ENCODE peak calls at places on chromosomes 7 and 10, in six cellular contexts. H, X, F, E, L and U are unnamed samples.

GRCh38 chr7:99693427-99694200 is 13.8 kb upstream of the CYP3A5 start:
- DNase-seq in H (no peak), X (no peak), F (no peak), E (no peak), L (peak; percentile 54), U (no peak)

GRCh38 chr10:102538811-102539210 is 35.0 kb downstream of the SUFU start:
- DNase-seq in H (no peak), X (no peak), F (no peak), E (no peak), L (peak; percentile 56), U (no peak)

GRCh38 chr10:127942811-127943210 is 35.9 kb downstream of the PTPRE start:
- DNase-seq in H (no peak), X (no peak), F (peak; percentile 60), E (no peak), L (no peak), U (no peak)

GRCh38 chr7:107696330-107696946 is 35.8 kb downstream of the SLC26A4 start:
- DNase-seq in H (no peak), X (no peak), F (no peak), E (no peak), L (no peak), U (no peak)

GRCh38 chr7:48402721-48403120 is 231.5 kb downstream of the ABCA13 start:
- DNase-seq in H (no peak), X (no peak), F (no peak), E (no peak), L (no peak), U (no peak)

GRCh38 chr7:151657173-151657572 is 137.5 kb upstream of the RHEB start:
- DNase-seq in H (no peak), X (no peak), F (no peak), E (peak; percentile 43), L (no peak), U (no peak)

GRCh38 chr10:49367600-49367999 is 28.3 kb downstream of the DRGX start:
- DNase-seq in H (no peak), X (no peak), F (no peak), E (no peak), L (no peak), U (no peak)

GRCh38 chr10:95395947-95396449 is 105.2 kb upstream of the PDLIM1 start:
- DNase-seq in H (no peak), X (peak; percentile 72), F (no peak), E (peak; percentile 41), L (peak; percentile 97), U (no peak)

GRCh38 chr7:104207348-104207730 is 474 bp downstream of the ORC5 start:
- DNase-seq in H (no peak), X (no peak), F (no peak), E (no peak), L (no peak), U (no peak)

GRCh38 chr10:71770789-71771188 is 2.5 kb downstream of the VSIR start:
- DNase-seq in H (no peak), X (peak; percentile 83), F (peak; percentile 66), E (no peak), L (no peak), U (no peak)

GRCh38 chr7:146902728-146903127 is 786.1 kb downstream of the CNTNAP2 start:
- DNase-seq in H (no peak), X (no peak), F (no peak), E (no peak), L (no peak), U (no peak)

GRCh38 chr10:106815427-106816043 is 349.0 kb downstream of the SORCS1 start:
- DNase-seq in H (no peak), X (no peak), F (no peak), E (no peak), L (no peak), U (no peak)

GRCh38 chr10:99964791-99965190 is 45.0 kb downstream of the DNMBP start:
- DNase-seq in H (no peak), X (no peak), F (no peak), E (no peak), L (no peak), U (no peak)

GRCh38 chr7:64610997-64611396 is 48.1 kb upstream of the ZNF680 start:
- DNase-seq in H (no peak), X (no peak), F (no peak), E (no peak), L (no peak), U (no peak)

GRCh38 chr10:49614242-49615198 is 683 bp downstream of the CHAT start:
- DNase-seq in H (peak; percentile 39), X (peak; percentile 41), F (peak; percentile 7), E (no peak), L (no peak), U (no peak)

GRCh38 chr7:149692557-149692982 is 80.8 kb downstream of the ZNF467 start:
- DNase-seq in H (no peak), X (no peak), F (no peak), E (no peak), L (no peak), U (no peak)

GRCh38 chr10:50857579-50857978 is 27.8 kb downstream of the A1CF start:
- DNase-seq in H (no peak), X (no peak), F (no peak), E (no peak), L (no peak), U (no peak)

GRCh38 chr10:104333037-104333727 is 5.1 kb downstream of the ITPRIP start:
- DNase-seq in H (no peak), X (peak; percentile 73), F (peak; percentile 14), E (no peak), L (no peak), U (no peak)

GRCh38 chr7:71408276-71408675 is 276.3 kb downstream of the GALNT17 start:
- DNase-seq in H (no peak), X (no peak), F (no peak), E (no peak), L (no peak), U (no peak)

GRCh38 chr10:80414126-80414898 is 6.0 kb downstream of the PRXL2A start:
- DNase-seq in H (no peak), X (no peak), F (no peak), E (no peak), L (peak; percentile 13), U (no peak)

GRCh38 chr7:30971440-30971839 is 7.7 kb downstream of the GHRHR start:
- DNase-seq in H (no peak), X (no peak), F (no peak), E (no peak), L (no peak), U (no peak)

GRCh38 chr10:11262210-11263038 is 244.8 kb downstream of the CELF2 start:
- DNase-seq in H (no peak), X (no peak), F (no peak), E (no peak), L (no peak), U (no peak)

GRCh38 chr10:34780818-34781380 is 34.2 kb downstream of the PARD3 start:
- DNase-seq in H (no peak), X (peak; percentile 81), F (peak; percentile 53), E (peak; percentile 59), L (no peak), U (no peak)

DNA sequence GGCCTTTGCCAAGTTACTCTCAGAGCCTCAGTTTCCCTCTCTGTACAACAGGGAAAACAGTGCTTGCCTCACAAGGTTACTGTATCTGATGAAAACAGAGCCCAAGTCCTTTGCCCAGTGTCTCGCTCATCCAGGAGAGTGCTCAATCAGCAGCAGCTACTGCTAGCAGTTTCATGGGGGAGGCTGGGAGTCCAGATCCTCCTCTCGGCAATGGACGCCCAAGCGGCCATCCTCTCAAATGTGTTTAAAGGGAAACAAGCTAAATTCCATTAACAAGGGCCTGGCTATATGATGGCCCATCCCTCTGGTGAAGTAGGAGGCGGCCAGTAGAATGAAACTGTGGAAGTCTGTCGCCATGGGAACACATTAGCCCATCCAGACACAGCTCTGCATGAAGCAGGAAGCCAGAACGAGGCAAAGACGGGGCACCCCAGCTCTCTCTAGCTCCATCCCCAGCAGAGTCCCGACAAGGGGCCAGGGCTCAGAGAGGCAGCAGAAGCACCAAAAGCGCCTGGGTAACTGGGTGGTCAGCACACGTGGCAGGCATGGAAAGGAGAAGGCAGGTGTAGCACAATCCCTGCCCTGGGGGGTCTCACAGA is 35.2 kb downstream of the FAM53B start:
- DNase-seq in H (peak; percentile 47), X (no peak), F (no peak), E (no peak), L (no peak), U (no peak)
- H3K27ac ChIP-seq in H (peak overlapping the region; percentile 72), X (peak overlapping the region; percentile 55), F (peak overlapping the region; percentile 98), E (peak overlapping the region; percentile 97), L (peak overlapping the region; percentile 91), U (peak overlapping the region; percentile 85)

DNA sequence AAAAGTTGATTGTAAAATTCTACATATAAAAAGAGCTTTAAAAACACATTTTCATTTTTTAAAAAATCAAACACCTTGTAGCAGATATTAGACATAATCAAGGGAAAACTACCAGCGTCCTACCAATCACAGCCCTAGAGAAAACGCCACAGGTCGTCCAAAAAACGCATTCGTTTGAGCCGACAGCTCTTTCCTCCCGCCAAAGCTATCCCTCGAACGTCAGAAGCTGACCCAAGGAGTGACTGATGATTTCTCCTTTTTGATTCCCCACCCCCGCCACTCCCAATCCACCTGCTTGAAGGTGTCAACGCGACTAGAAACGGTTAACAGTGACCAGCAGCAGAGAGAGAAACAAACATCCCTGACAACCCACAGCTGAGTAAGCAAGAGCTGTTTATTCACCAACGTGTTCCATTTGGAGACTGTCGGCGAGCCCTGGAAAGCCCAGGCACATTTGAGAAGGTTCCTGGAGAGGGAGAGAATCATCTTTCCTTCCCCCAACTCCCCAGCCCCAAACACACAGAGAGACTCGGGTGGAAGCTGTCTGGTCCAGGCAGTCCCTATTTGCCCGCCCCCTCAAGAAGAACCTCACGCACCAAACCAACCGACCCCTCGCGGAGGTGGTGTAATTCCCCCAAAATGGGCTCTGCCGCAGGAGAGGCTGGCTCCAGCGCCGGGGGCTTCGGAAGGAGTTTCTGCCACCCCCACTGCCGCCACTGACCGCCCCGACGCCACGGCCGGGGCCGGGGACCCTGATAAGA is 622 bp downstream of the CPEB3 start:
- DNase-seq in H (no peak), X (peak; percentile 71), F (peak; percentile 54), E (peak; percentile 53), L (peak; percentile 53), U (peak; percentile 37)
- TF ChIP-seq POLR2A in H (no peak), X (no peak), F (no peak), E (no peak), L (no peak), U (no peak)

DNA sequence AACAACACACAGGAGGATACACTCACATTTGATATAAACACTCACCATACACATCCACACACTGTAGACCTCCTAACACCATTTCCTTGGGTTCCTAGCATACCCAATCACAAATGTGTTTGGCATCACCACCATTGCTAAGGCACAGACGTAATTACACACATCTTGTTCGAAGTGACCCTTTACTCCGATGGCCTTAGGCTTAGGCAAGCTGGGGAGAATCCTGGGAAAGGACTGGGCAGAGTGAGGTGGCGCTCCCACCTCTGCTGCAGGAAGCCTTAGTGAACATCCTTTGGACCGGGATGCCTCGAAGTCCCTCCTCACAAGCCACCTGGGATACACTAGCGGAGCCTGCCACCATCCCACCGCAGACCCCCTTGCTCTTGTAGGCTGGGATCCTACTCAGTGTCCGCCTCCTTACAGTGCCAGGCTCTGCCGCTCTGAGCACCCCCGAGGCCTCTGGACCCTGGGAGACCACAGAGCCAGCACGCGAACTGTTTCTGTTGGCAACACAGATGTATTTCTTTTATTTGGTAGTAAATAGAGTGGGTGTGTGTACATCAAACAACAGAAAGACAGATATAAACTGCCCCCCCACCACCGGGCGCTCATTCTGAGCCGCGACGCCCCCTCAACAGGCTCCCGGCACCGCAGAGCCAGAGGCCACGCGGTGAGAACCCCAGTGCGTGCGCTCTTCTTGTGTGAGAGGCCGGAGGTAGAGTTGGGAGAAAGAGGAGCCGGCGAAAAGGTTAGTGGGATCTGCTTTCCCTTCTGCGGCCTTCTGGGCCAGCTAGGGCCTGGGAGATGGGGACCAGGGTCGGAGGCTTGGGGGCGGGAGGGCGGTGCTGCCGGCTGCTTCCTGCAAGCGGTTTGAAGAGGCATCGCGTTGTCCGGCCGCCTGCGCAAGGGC is 5.9 kb upstream of the HMX2 start:
- DNase-seq in H (no peak), X (peak; percentile 40), F (no peak), E (no peak), L (no peak), U (no peak)
- H3K27me3 ChIP-seq in H (peaks cover 81% of the 10 kb centered on the region), X (peaks cover 100% of the 10 kb centered on the region), F (peaks cover 98% of the 10 kb centered on the region), E (peaks cover 98% of the 10 kb centered on the region), L (peaks cover 74% of the 10 kb centered on the region), U (peaks cover 100% of the 10 kb centered on the region)

GRCh38 chr7:43307522-43307921 is 195.1 kb downstream of the HECW1 start:
- DNase-seq in H (no peak), X (no peak), F (no peak), E (no peak), L (no peak), U (no peak)
- H3K27ac ChIP-seq in H (no peak overlapping the region), X (no peak overlapping the region), F (no peak overlapping the region), E (no peak overlapping the region), L (no peak overlapping the region), U (no peak overlapping the region)